ENCODE peak calls at places on chromosomes 13 and 19, in seven cellular contexts. T is heart right ventricle; Q is CD4-positive, alpha-beta memory T cell; U is right cardiac atrium; O is body of pancreas; D is CD8-positive, alpha-beta T cell; A is MM.1S. L is an unnamed sample.

GRCh38 chr13:76621726-76622125 is 264.5 kb downstream of the KCTD12 start:
- DNase-seq in T (no peak), Q (no peak), U (no peak), O (no peak), D (no peak), A (no peak), L (no peak)

GRCh38 chr19:30686252-30686762 is 314.1 kb downstream of the ZNF536 start:
- DNase-seq in T (no peak), Q (no peak), U (no peak), O (no peak), D (no peak), A (no peak), L (no peak)

GRCh38 chr13:36332986-36333385 is 13.2 kb downstream of the SPART start:
- DNase-seq in T (no peak), Q (no peak), U (no peak), O (no peak), D (no peak), A (no peak), L (no peak)

GRCh38 chr13:68995972-68996670 is 1111.5 kb upstream of the ATXN8OS start:
- DNase-seq in T (no peak), Q (no peak), U (no peak), O (no peak), D (no peak), A (no peak), L (no peak)

GRCh38 chr13:43991773-43992201 is 112.1 kb downstream of the LACC1 start:
- DNase-seq in T (peak; percentile 74), Q (no peak), U (peak; percentile 72), O (no peak), D (no peak), A (no peak), L (no peak)

GRCh38 chr19:57887195-57887941 is 1.5 kb downstream of the ZNF814 start:
- DNase-seq in T (no peak), Q (no peak), U (no peak), O (no peak), D (no peak), A (no peak), L (no peak)

GRCh38 chr19:55160128-55160985 is 2.8 kb upstream of the TNNI3 start:
- DNase-seq in T (peak; percentile 84), Q (peak; percentile 85), U (peak; percentile 92), O (peak; percentile 88), D (peak; percentile 74), A (peak; percentile 85), L (peak; percentile 74)

GRCh38 chr13:102401305-102401704 is 543 bp downstream of the FGF14 start:
- DNase-seq in T (no peak), Q (no peak), U (no peak), O (no peak), D (no peak), A (no peak), L (no peak)

GRCh38 chr13:95267662-95268369 is 33.4 kb downstream of the ABCC4 start:
- DNase-seq in T (no peak), Q (no peak), U (no peak), O (no peak), D (no peak), A (no peak), L (no peak)

GRCh38 chr19:8213827-8214672 is 4.9 kb downstream of the CERS4 start:
- DNase-seq in T (no peak), Q (no peak), U (no peak), O (no peak), D (no peak), A (no peak), L (no peak)

GRCh38 chr19:6071840-6072239 is 38.5 kb downstream of the RFX2 start:
- DNase-seq in T (no peak), Q (no peak), U (no peak), O (no peak), D (no peak), A (no peak), L (no peak)

GRCh38 chr19:6460099-6460884 is 700 bp upstream of the SLC25A23 start:
- DNase-seq in T (peak; percentile 97), Q (peak; percentile 97), U (peak; percentile 99), O (peak; percentile 97), D (peak; percentile 95), A (peak; percentile 99), L (peak; percentile 91)

GRCh38 chr13:114285166-114285808 is 3.9 kb downstream of the UPF3A start:
- DNase-seq in T (no peak), Q (no peak), U (no peak), O (no peak), D (no peak), A (no peak), L (no peak)

GRCh38 chr19:57075125-57075524 is 44.7 kb upstream of the USP29 start:
- DNase-seq in T (no peak), Q (no peak), U (no peak), O (no peak), D (no peak), A (no peak), L (no peak)

GRCh38 chr13:30186644-30187431 is 120.5 kb downstream of the KATNAL1 start:
- DNase-seq in T (no peak), Q (no peak), U (no peak), O (no peak), D (no peak), A (no peak), L (no peak)

GRCh38 chr19:44576843-44577565 is 36.4 kb upstream of the IGSF23 start:
- DNase-seq in T (no peak), Q (no peak), U (no peak), O (peak; percentile 72), D (no peak), A (peak; percentile 70), L (no peak)

GRCh38 chr13:84645196-84646071 is 763.2 kb upstream of the SLITRK1 start:
- DNase-seq in T (no peak), Q (no peak), U (no peak), O (peak; percentile 6), D (no peak), A (no peak), L (no peak)

GRCh38 chr19:53308339-53308811 is 25.2 kb upstream of the ZNF845 start:
- DNase-seq in T (peak; percentile 22), Q (no peak), U (no peak), O (peak; percentile 17), D (no peak), A (no peak), L (no peak)

GRCh38 chr13:30135868-30136267 is 171.5 kb downstream of the KATNAL1 start:
- DNase-seq in T (no peak), Q (no peak), U (no peak), O (no peak), D (no peak), A (no peak), L (no peak)

GRCh38 chr13:99610702-99611289 is 109.5 kb downstream of the TM9SF2 start:
- DNase-seq in T (no peak), Q (no peak), U (no peak), O (no peak), D (no peak), A (no peak), L (no peak)

GRCh38 chr13:21616880-21617279 is 12.9 kb upstream of the MICU2 start:
- DNase-seq in T (no peak), Q (no peak), U (no peak), O (no peak), D (no peak), A (no peak), L (no peak)
- H3K4me1 ChIP-seq in T (no peaks in the 10 kb centered on the region), Q (no peaks in the 10 kb centered on the region), U (no peaks in the 10 kb centered on the region), O (no peaks in the 10 kb centered on the region), D (no peaks in the 10 kb centered on the region), A (no peaks in the 10 kb centered on the region), L (no peaks in the 10 kb centered on the region)

GRCh38 chr19:46950526-46951235 is 69.0 kb upstream of the NPAS1 start:
- DNase-seq in T (no peak), Q (no peak), U (no peak), O (no peak), D (no peak), A (peak; percentile 80), L (no peak)
- H3K27ac ChIP-seq in T (peak overlapping the region; percentile 0), Q (peak overlapping the region; percentile 28), U (no peak overlapping the region), O (no peak overlapping the region), D (no peak overlapping the region), A (peak overlapping the region; percentile 12), L (no peak overlapping the region)

DNA sequence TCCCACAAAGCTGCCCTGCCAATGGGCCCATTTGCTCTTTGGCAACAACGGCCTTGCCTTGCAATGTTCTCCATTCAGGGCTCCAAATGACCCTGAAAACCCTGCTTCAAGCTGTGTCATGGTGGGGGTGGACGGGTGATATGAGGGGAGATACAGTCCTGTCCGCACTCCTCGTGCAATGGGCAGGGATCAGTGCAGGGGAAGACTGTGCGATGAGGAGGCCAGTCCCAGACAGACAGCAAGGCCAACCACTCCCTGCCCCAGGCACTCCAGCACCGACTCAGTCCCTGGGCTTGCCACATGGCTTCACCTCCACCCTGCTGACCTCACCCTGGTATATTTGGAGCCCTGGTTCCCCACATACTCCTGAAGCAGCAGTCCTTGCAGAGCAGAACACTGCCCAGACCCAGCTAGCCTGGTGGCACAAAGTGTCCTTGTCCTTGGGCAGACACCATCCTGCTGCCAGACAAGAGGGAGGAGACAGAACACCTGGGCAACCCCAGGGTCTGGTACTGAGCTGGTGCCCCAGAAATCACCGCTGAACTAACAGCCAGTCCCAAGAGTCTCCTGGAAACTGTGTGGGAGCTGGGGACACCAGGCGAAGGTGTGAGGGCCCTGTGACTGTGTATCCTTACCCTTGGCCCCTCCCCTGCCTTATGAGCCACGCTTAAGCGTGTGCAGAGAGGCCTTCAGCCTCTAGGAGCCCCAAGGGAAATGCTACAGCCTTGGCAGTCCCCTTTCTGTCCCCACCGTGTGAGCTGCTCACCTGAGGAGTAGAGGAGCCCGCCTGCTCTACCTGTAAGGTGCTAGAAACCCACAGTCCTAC is 9.1 kb upstream of the SLC35E1 start:
- DNase-seq in T (no peak), Q (no peak), U (peak; percentile 20), O (peak; percentile 60), D (no peak), A (no peak), L (no peak)
- H3K4me1 ChIP-seq in T (peaks cover 50% of the 10 kb centered on the region), Q (peaks cover 55% of the 10 kb centered on the region), U (peaks cover 28% of the 10 kb centered on the region), O (peaks cover 61% of the 10 kb centered on the region), D (peaks cover 46% of the 10 kb centered on the region), A (peaks cover 21% of the 10 kb centered on the region), L (peaks cover 39% of the 10 kb centered on the region)

DNA sequence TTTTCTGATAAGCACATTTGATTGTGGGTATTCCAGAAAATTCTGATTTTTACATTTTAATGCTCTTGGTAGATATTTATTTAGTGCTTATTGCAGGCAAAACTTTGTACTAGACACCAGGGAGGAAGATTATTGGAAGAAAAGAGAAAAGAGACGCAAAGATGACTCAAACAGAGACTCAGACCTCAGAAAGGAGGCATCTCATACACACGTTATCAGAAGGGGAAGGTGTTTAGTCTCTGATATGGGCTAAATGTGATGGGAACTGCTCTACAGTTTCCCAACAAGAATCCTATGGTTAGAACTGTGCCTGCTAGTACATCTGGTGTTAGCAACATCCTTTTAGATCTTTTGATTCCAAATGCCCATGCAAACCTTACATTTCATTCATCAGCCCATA is 245.6 kb downstream of the KLF5 start:
- DNase-seq in T (no peak), Q (no peak), U (no peak), O (no peak), D (no peak), A (no peak), L (no peak)
- H3K27ac ChIP-seq in T (no peak overlapping the region), Q (no peak overlapping the region), U (no peak overlapping the region), O (no peak overlapping the region), D (no peak overlapping the region), A (no peak overlapping the region), L (no peak overlapping the region)

DNA sequence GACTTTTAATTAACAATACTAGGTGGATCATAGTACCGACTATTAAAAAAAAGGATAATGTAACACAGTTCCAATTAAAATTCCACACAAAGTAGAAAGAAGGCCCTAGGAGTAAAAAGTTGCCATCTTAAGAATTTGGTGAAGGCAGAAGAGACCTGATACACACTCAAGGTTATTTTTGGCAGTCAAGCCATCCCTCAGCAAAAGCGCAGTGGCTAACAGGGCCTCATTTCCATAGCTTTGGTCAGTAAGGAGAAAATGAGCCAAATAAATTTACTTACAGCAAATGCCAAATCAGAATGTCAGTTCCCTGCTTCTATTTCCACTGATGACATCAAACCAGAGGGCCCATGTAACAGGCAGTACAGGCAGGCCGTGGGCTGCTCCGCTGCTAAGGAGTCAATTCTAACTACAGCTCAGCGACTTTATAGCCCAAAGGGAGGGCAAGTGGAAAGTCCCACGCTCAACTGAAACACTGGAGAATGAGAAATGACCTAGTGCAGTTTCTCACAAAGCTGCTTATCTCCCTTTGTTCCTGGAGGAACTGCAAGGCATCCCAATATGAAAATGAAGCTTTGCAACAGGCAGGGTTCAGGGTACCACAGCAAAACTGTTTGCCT is 6.3 kb downstream of the ARGLU1 start:
- DNase-seq in T (no peak), Q (peak; percentile 26), U (peak; percentile 47), O (peak; percentile 21), D (no peak), A (no peak), L (peak; percentile 13)
- H3K4me1 ChIP-seq in T (peaks cover 85% of the 10 kb centered on the region), Q (peaks cover 75% of the 10 kb centered on the region), U (peaks cover 2% of the 10 kb centered on the region), O (peaks cover 58% of the 10 kb centered on the region), D (peaks cover 47% of the 10 kb centered on the region), A (peaks cover 30% of the 10 kb centered on the region), L (peaks cover 31% of the 10 kb centered on the region)

L was measured in effector memory CD4-positive, alpha-beta T cell.